ENCODE peak calls at places on chromosomes 7 and 10, in four cellular contexts. One of them, this sample, is unnamed.

GRCh38 chr7:79922894-79923293 is 211.7 kb upstream of the GNAI1 start:
- DNase-seq in suprapubic skin: no peak
- DNase-seq in kidney: no peak
- DNase-seq in activated CD4-positive, alpha-beta T cell treated with anti-CD3 and anti-CD28 coated beads, Interleukin-2, amount 50 U/mL, for 4 hours: no peak
- DNase-seq in this sample: no peak

GRCh38 chr7:93890041-93890463 is 501 bp downstream of the TFPI2 start:
- DNase-seq in suprapubic skin: no peak
- DNase-seq in kidney: peak
- DNase-seq in activated CD4-positive, alpha-beta T cell treated with anti-CD3 and anti-CD28 coated beads, Interleukin-2, amount 50 U/mL, for 4 hours: no peak
- DNase-seq in this sample: no peak

GRCh38 chr10:43594944-43595589 is 11.2 kb upstream of the ZNF485 start:
- DNase-seq in suprapubic skin: no peak
- DNase-seq in kidney: no peak
- DNase-seq in activated CD4-positive, alpha-beta T cell treated with anti-CD3 and anti-CD28 coated beads, Interleukin-2, amount 50 U/mL, for 4 hours: no peak
- DNase-seq in this sample: no peak

GRCh38 chr7:122487131-122487530 is 182.6 kb upstream of the FEZF1 start:
- DNase-seq in suprapubic skin: no peak
- DNase-seq in kidney: no peak
- DNase-seq in activated CD4-positive, alpha-beta T cell treated with anti-CD3 and anti-CD28 coated beads, Interleukin-2, amount 50 U/mL, for 4 hours: no peak
- DNase-seq in this sample: no peak

GRCh38 chr10:71964669-71965515 is 697 bp downstream of the CHST3 start:
- DNase-seq in suprapubic skin: no peak
- DNase-seq in kidney: peak
- DNase-seq in activated CD4-positive, alpha-beta T cell treated with anti-CD3 and anti-CD28 coated beads, Interleukin-2, amount 50 U/mL, for 4 hours: peak
- DNase-seq in this sample: no peak

GRCh38 chr10:125882596-125882995 is 1.5 kb upstream of the DHX32 start:
- DNase-seq in suprapubic skin: no peak
- DNase-seq in kidney: no peak
- DNase-seq in activated CD4-positive, alpha-beta T cell treated with anti-CD3 and anti-CD28 coated beads, Interleukin-2, amount 50 U/mL, for 4 hours: no peak
- DNase-seq in this sample: no peak

GRCh38 chr7:144127714-144128334 is 4.8 kb downstream of the OR2A14 start:
- DNase-seq in suprapubic skin: peak
- DNase-seq in kidney: peak
- DNase-seq in activated CD4-positive, alpha-beta T cell treated with anti-CD3 and anti-CD28 coated beads, Interleukin-2, amount 50 U/mL, for 4 hours: peak
- DNase-seq in this sample: peak

GRCh38 chr7:114944742-114945625 is 23.1 kb downstream of the MDFIC start:
- DNase-seq in suprapubic skin: peak
- DNase-seq in kidney: peak
- DNase-seq in activated CD4-positive, alpha-beta T cell treated with anti-CD3 and anti-CD28 coated beads, Interleukin-2, amount 50 U/mL, for 4 hours: no peak
- DNase-seq in this sample: no peak

GRCh38 chr7:91276909-91277308 is 12.7 kb downstream of the FZD1 start:
- DNase-seq in suprapubic skin: no peak
- DNase-seq in kidney: no peak
- DNase-seq in activated CD4-positive, alpha-beta T cell treated with anti-CD3 and anti-CD28 coated beads, Interleukin-2, amount 50 U/mL, for 4 hours: no peak
- DNase-seq in this sample: no peak

GRCh38 chr7:137080516-137081203 is 212.2 kb downstream of the CHRM2 start:
- DNase-seq in suprapubic skin: no peak
- DNase-seq in kidney: no peak
- DNase-seq in activated CD4-positive, alpha-beta T cell treated with anti-CD3 and anti-CD28 coated beads, Interleukin-2, amount 50 U/mL, for 4 hours: no peak
- DNase-seq in this sample: no peak

GRCh38 chr10:95907454-95908253 is at the start of gene CC2D2B:
- DNase-seq in suprapubic skin: peak
- DNase-seq in kidney: peak
- DNase-seq in activated CD4-positive, alpha-beta T cell treated with anti-CD3 and anti-CD28 coated beads, Interleukin-2, amount 50 U/mL, for 4 hours: peak
- DNase-seq in this sample: peak

GRCh38 chr10:8055420-8056349 is 1.2 kb downstream of the GATA3 start:
- DNase-seq in suprapubic skin: no peak
- DNase-seq in kidney: no peak
- DNase-seq in activated CD4-positive, alpha-beta T cell treated with anti-CD3 and anti-CD28 coated beads, Interleukin-2, amount 50 U/mL, for 4 hours: no peak
- DNase-seq in this sample: no peak

GRCh38 chr7:95250591-95250990 is 73.7 kb downstream of the PON1 start:
- DNase-seq in suprapubic skin: no peak
- DNase-seq in kidney: no peak
- DNase-seq in activated CD4-positive, alpha-beta T cell treated with anti-CD3 and anti-CD28 coated beads, Interleukin-2, amount 50 U/mL, for 4 hours: no peak
- DNase-seq in this sample: no peak

GRCh38 chr7:148905093-148905666 is 21.1 kb upstream of the EZH2 start:
- DNase-seq in suprapubic skin: no peak
- DNase-seq in kidney: no peak
- DNase-seq in activated CD4-positive, alpha-beta T cell treated with anti-CD3 and anti-CD28 coated beads, Interleukin-2, amount 50 U/mL, for 4 hours: no peak
- DNase-seq in this sample: no peak

GRCh38 chr10:96701265-96701664 is 19.0 kb downstream of the PIK3AP1 start:
- DNase-seq in suprapubic skin: no peak
- DNase-seq in kidney: no peak
- DNase-seq in activated CD4-positive, alpha-beta T cell treated with anti-CD3 and anti-CD28 coated beads, Interleukin-2, amount 50 U/mL, for 4 hours: no peak
- DNase-seq in this sample: no peak

GRCh38 chr7:42650701-42651100 is 261.2 kb downstream of the C7orf25 start:
- DNase-seq in suprapubic skin: no peak
- DNase-seq in kidney: no peak
- DNase-seq in activated CD4-positive, alpha-beta T cell treated with anti-CD3 and anti-CD28 coated beads, Interleukin-2, amount 50 U/mL, for 4 hours: no peak
- DNase-seq in this sample: no peak

GRCh38 chr10:57096044-57096443 is 735.0 kb upstream of the ZWINT start:
- DNase-seq in suprapubic skin: no peak
- DNase-seq in kidney: peak
- DNase-seq in activated CD4-positive, alpha-beta T cell treated with anti-CD3 and anti-CD28 coated beads, Interleukin-2, amount 50 U/mL, for 4 hours: no peak
- DNase-seq in this sample: peak

GRCh38 chr10:79079490-79080355 is 11.0 kb downstream of the ZMIZ1 start:
- DNase-seq in suprapubic skin: no peak
- DNase-seq in kidney: peak
- DNase-seq in activated CD4-positive, alpha-beta T cell treated with anti-CD3 and anti-CD28 coated beads, Interleukin-2, amount 50 U/mL, for 4 hours: no peak
- DNase-seq in this sample: no peak

GRCh38 chr7:83410989-83411591 is 237.8 kb downstream of the SEMA3E start:
- DNase-seq in suprapubic skin: no peak
- DNase-seq in kidney: no peak
- DNase-seq in activated CD4-positive, alpha-beta T cell treated with anti-CD3 and anti-CD28 coated beads, Interleukin-2, amount 50 U/mL, for 4 hours: no peak
- DNase-seq in this sample: no peak

GRCh38 chr7:113087278-113087998 is 811 bp upstream of the GPR85 start:
- DNase-seq in suprapubic skin: no peak
- DNase-seq in kidney: no peak
- DNase-seq in activated CD4-positive, alpha-beta T cell treated with anti-CD3 and anti-CD28 coated beads, Interleukin-2, amount 50 U/mL, for 4 hours: no peak
- DNase-seq in this sample: no peak

GRCh38 chr7:11207565-11207964 is 233.9 kb downstream of the PHF14 start:
- DNase-seq in suprapubic skin: no peak
- DNase-seq in kidney: no peak
- DNase-seq in activated CD4-positive, alpha-beta T cell treated with anti-CD3 and anti-CD28 coated beads, Interleukin-2, amount 50 U/mL, for 4 hours: no peak
- DNase-seq in this sample: no peak

This sample was measured in CD14-positive monocyte.